ENCODE peak calls at places on chromosomes 12 and 14, in five cellular contexts. One of them, this sample, is unnamed.

GRCh38 chr12:113082486-113083148 is 26.1 kb downstream of the DTX1 start:
- DNase-seq in putamen: no peak
- DNase-seq in retina: no peak
- DNase-seq in HEK293T: no peak
- DNase-seq in SW480: no peak
- DNase-seq in this sample: no peak

GRCh38 chr14:91245029-91245428 is 525 bp upstream of the GPR68 start:
- DNase-seq in putamen: no peak
- DNase-seq in retina: no peak
- DNase-seq in HEK293T: no peak
- DNase-seq in SW480: no peak
- DNase-seq in this sample: no peak

GRCh38 chr12:75550401-75550851 is 39.0 kb upstream of the KRR1 start:
- DNase-seq in putamen: no peak
- DNase-seq in retina: no peak
- DNase-seq in HEK293T: no peak
- DNase-seq in SW480: no peak
- DNase-seq in this sample: no peak

GRCh38 chr14:35355981-35356839 is 48.3 kb downstream of the NFKBIA start:
- DNase-seq in putamen: peak; percentile 41
- DNase-seq in retina: no peak
- DNase-seq in HEK293T: no peak
- DNase-seq in SW480: peak; percentile 10
- DNase-seq in this sample: peak; percentile 67

GRCh38 chr12:111673503-111673902 is 12.3 kb downstream of the BRAP start:
- DNase-seq in putamen: no peak
- DNase-seq in retina: no peak
- DNase-seq in HEK293T: no peak
- DNase-seq in SW480: no peak
- DNase-seq in this sample: peak; percentile 44

GRCh38 chr12:122355702-122356101 is 66.8 kb downstream of the CLIP1 start:
- DNase-seq in putamen: no peak
- DNase-seq in retina: peak; percentile 3
- DNase-seq in HEK293T: no peak
- DNase-seq in SW480: no peak
- DNase-seq in this sample: no peak

GRCh38 chr12:1277905-1278304 is 286.9 kb downstream of the ERC1 start:
- DNase-seq in putamen: peak; percentile 28
- DNase-seq in retina: peak; percentile 22
- DNase-seq in HEK293T: no peak
- DNase-seq in SW480: peak; percentile 80
- DNase-seq in this sample: no peak

GRCh38 chr12:47356129-47356622 is 276.4 kb upstream of the AMIGO2 start:
- DNase-seq in putamen: peak; percentile 23
- DNase-seq in retina: peak; percentile 3
- DNase-seq in HEK293T: no peak
- DNase-seq in SW480: no peak
- DNase-seq in this sample: no peak

GRCh38 chr12:49049566-49050224 is 10.9 kb downstream of the KMT2D start:
- DNase-seq in putamen: no peak
- DNase-seq in retina: no peak
- DNase-seq in HEK293T: no peak
- DNase-seq in SW480: no peak
- DNase-seq in this sample: peak; percentile 72

GRCh38 chr12:5102261-5102789 is 58.6 kb downstream of the KCNA5 start:
- DNase-seq in putamen: no peak
- DNase-seq in retina: no peak
- DNase-seq in HEK293T: no peak
- DNase-seq in SW480: no peak
- DNase-seq in this sample: peak; percentile 64

This sample was measured in amniotic epithelial cell.